ENCODE peak calls at places on chromosomes 12 and 14, in five cellular contexts. One of them, this sample, is unnamed.
A peak's percentile ranks its signal among the peaks of the same experiment; 100 is the strongest.

GRCh38 chr12:65168606-65169310 is 625 bp upstream of the LEMD3 start:
- DNase-seq in HCT116: no peak
- DNase-seq in ovary: peak; percentile 38
- DNase-seq in GM23338: no peak
- DNase-seq in fibroblast of lung: no peak
- DNase-seq in this sample: no peak

GRCh38 chr12:81992461-81992860 is 233.3 kb upstream of the PPFIA2 start:
- DNase-seq in ovary: no peak
- DNase-seq in HCT116: peak; percentile 21
- DNase-seq in GM23338: peak; percentile 56
- DNase-seq in fibroblast of lung: peak; percentile 23
- DNase-seq in this sample: peak; percentile 34

GRCh38 chr12:124416516-124417395 is 121.9 kb downstream of the RFLNA start:
- DNase-seq in HCT116: no peak
- DNase-seq in ovary: no peak
- DNase-seq in GM23338: no peak
- DNase-seq in fibroblast of lung: no peak
- DNase-seq in this sample: no peak

GRCh38 chr14:22375321-22375930 is 213.6 kb downstream of the DAD1 start:
- DNase-seq in ovary: no peak
- DNase-seq in GM23338: peak; percentile 77
- DNase-seq in HCT116: peak; percentile 53
- DNase-seq in fibroblast of lung: peak; percentile 41
- DNase-seq in this sample: no peak

GRCh38 chr14:100737526-100737925 is 10.8 kb downstream of the DLK1 start:
- DNase-seq in GM23338: no peak
- DNase-seq in fibroblast of lung: no peak
- DNase-seq in HCT116: no peak
- DNase-seq in ovary: peak; percentile 15
- DNase-seq in this sample: no peak

GRCh38 chr12:70763666-70764065 is 126.4 kb upstream of the PTPRB start:
- DNase-seq in fibroblast of lung: no peak
- DNase-seq in HCT116: no peak
- DNase-seq in ovary: no peak
- DNase-seq in GM23338: no peak
- DNase-seq in this sample: no peak

GRCh38 chr12:115897718-115898117 is 379.8 kb downstream of the MED13L start:
- DNase-seq in HCT116: no peak
- DNase-seq in fibroblast of lung: peak; percentile 18
- DNase-seq in GM23338: no peak
- DNase-seq in ovary: no peak
- DNase-seq in this sample: no peak

GRCh38 chr12:102740157-102741032 is 176.6 kb downstream of the PAH start:
- DNase-seq in HCT116: peak; percentile 13
- DNase-seq in GM23338: peak; percentile 22
- DNase-seq in ovary: no peak
- DNase-seq in fibroblast of lung: peak; percentile 27
- DNase-seq in this sample: no peak

GRCh38 chr12:97386133-97386581 is 76.4 kb upstream of the RMST start:
- DNase-seq in HCT116: no peak
- DNase-seq in ovary: no peak
- DNase-seq in GM23338: peak; percentile 2
- DNase-seq in fibroblast of lung: peak; percentile 79
- DNase-seq in this sample: no peak

GRCh38 chr12:122947352-122947792 is 18.9 kb downstream of the ABCB9 start:
- DNase-seq in ovary: no peak
- DNase-seq in GM23338: no peak
- DNase-seq in fibroblast of lung: no peak
- DNase-seq in HCT116: no peak
- DNase-seq in this sample: peak; percentile 68

GRCh38 chr12:2387051-2387834 is 334.5 kb downstream of the CACNA1C start:
- DNase-seq in HCT116: no peak
- DNase-seq in ovary: no peak
- DNase-seq in GM23338: no peak
- DNase-seq in fibroblast of lung: peak; percentile 41
- DNase-seq in this sample: no peak

GRCh38 chr12:48037267-48037915 is 33.1 kb upstream of the COL2A1 start:
- DNase-seq in ovary: no peak
- DNase-seq in fibroblast of lung: peak; percentile 60
- DNase-seq in GM23338: peak; percentile 98
- DNase-seq in HCT116: no peak
- DNase-seq in this sample: no peak

GRCh38 chr14:106518054-106518943 is 991.9 kb downstream of the TMEM121 start:
- DNase-seq in GM23338: peak; percentile 1
- DNase-seq in HCT116: no peak
- DNase-seq in ovary: no peak
- DNase-seq in fibroblast of lung: no peak
- DNase-seq in this sample: peak; percentile 38

GRCh38 chr12:96456265-96456974 is 33.0 kb upstream of the CFAP54 start:
- DNase-seq in ovary: no peak
- DNase-seq in HCT116: no peak
- DNase-seq in fibroblast of lung: no peak
- DNase-seq in GM23338: no peak
- DNase-seq in this sample: no peak

GRCh38 chr12:24278832-24279231 is 329.4 kb upstream of the SOX5 start:
- DNase-seq in HCT116: no peak
- DNase-seq in GM23338: no peak
- DNase-seq in fibroblast of lung: no peak
- DNase-seq in ovary: no peak
- DNase-seq in this sample: no peak

GRCh38 chr14:73745571-73746539 is 31.7 kb upstream of the PNMA1 start:
- DNase-seq in HCT116: no peak
- DNase-seq in fibroblast of lung: no peak
- DNase-seq in GM23338: no peak
- DNase-seq in ovary: no peak
- DNase-seq in this sample: no peak

GRCh38 chr14:73742520-73743238 is 28.5 kb upstream of the PNMA1 start:
- DNase-seq in fibroblast of lung: no peak
- DNase-seq in ovary: no peak
- DNase-seq in HCT116: no peak
- DNase-seq in GM23338: no peak
- DNase-seq in this sample: no peak

GRCh38 chr14:73743431-73743931 is 29.3 kb upstream of the PNMA1 start:
- DNase-seq in HCT116: no peak
- DNase-seq in fibroblast of lung: no peak
- DNase-seq in GM23338: no peak
- DNase-seq in ovary: no peak
- DNase-seq in this sample: no peak

GRCh38 chr14:73744874-73745529 is 30.8 kb upstream of the PNMA1 start:
- DNase-seq in ovary: no peak
- DNase-seq in fibroblast of lung: no peak
- DNase-seq in GM23338: no peak
- DNase-seq in HCT116: peak; percentile 57
- DNase-seq in this sample: peak; percentile 71

GRCh38 chr14:73744175-73744867 is 30.1 kb upstream of the PNMA1 start:
- DNase-seq in GM23338: no peak
- DNase-seq in HCT116: no peak
- DNase-seq in fibroblast of lung: no peak
- DNase-seq in ovary: no peak
- DNase-seq in this sample: no peak
- H3K4me1 ChIP-seq in GM23338: peaks cover 38% of the 10 kb centered on the region
- H3K4me1 ChIP-seq in HCT116: peaks cover 69% of the 10 kb centered on the region
- H3K4me1 ChIP-seq in fibroblast of lung: peaks cover 62% of the 10 kb centered on the region
- H3K4me1 ChIP-seq in ovary: peaks cover 68% of the 10 kb centered on the region
- H3K4me1 ChIP-seq in this sample: peaks cover 100% of the 10 kb centered on the region

GRCh38 chr12:42588981-42589464 is 523 bp downstream of the PRICKLE1 start:
- DNase-seq in GM23338: peak; percentile 83
- DNase-seq in HCT116: no peak
- DNase-seq in ovary: peak; percentile 37
- DNase-seq in fibroblast of lung: no peak
- DNase-seq in this sample: no peak
- TF ChIP-seq CTCF in GM23338: peak; percentile 81
- TF ChIP-seq CTCF in HCT116: peak; percentile 72
- TF ChIP-seq CTCF in ovary: no peak
- TF ChIP-seq CTCF in fibroblast of lung: peak; percentile 42
- TF ChIP-seq CTCF in this sample: peak; percentile 26

GRCh38 chr14:88563845-88564244 is 1.0 kb downstream of the ZC3H14 start:
- DNase-seq in ovary: no peak
- DNase-seq in GM23338: peak; percentile 10
- DNase-seq in HCT116: no peak
- DNase-seq in fibroblast of lung: no peak
- DNase-seq in this sample: no peak
- H3K4me3 ChIP-seq in ovary: peak overlapping the region; percentile 83
- H3K4me3 ChIP-seq in GM23338: peak overlapping the region; percentile 72
- H3K4me3 ChIP-seq in HCT116: peak overlapping the region; percentile 92
- H3K4me3 ChIP-seq in fibroblast of lung: peak overlapping the region; percentile 95
- H3K4me3 ChIP-seq in this sample: peak overlapping the region; percentile 90

DNA sequence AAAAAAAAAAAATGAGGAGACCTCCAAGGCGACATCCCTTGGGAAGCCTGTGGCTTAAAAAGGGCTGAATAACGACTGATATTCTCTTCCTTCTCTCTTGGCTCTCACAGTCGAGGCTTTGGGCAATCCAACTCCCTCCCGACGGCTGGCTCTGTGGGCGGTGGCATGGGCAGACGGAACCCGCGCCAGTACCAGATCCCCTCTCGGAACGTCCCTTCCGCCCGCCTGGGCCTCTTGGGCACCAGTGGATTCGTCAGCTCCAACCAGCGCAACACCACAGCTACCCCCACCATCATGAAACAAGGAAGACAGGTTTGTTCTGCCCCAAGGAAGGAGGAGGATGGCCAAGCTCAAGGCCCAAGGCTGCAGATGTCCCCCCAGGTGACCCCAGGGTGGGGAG is 127.8 kb downstream of the GCH1 start:
- DNase-seq in HCT116: no peak
- DNase-seq in GM23338: no peak
- DNase-seq in fibroblast of lung: no peak
- DNase-seq in ovary: no peak
- DNase-seq in this sample: no peak
- H3K4me1 ChIP-seq in HCT116: peaks cover 20% of the 10 kb centered on the region
- H3K4me1 ChIP-seq in GM23338: peaks cover 7% of the 10 kb centered on the region
- H3K4me1 ChIP-seq in fibroblast of lung: peaks cover 48% of the 10 kb centered on the region
- H3K4me1 ChIP-seq in ovary: peaks cover 3% of the 10 kb centered on the region
- H3K4me1 ChIP-seq in this sample: peaks cover 38% of the 10 kb centered on the region

GRCh38 chr14:60514378-60515243 is 5.7 kb downstream of the SIX6 start:
- DNase-seq in GM23338: peak; percentile 75
- DNase-seq in fibroblast of lung: peak; percentile 47
- DNase-seq in ovary: no peak
- DNase-seq in HCT116: no peak
- DNase-seq in this sample: no peak
- TF ChIP-seq CTCF in GM23338: peak; percentile 40
- TF ChIP-seq CTCF in fibroblast of lung: no peak
- TF ChIP-seq CTCF in ovary: no peak
- TF ChIP-seq CTCF in HCT116: no peak
- TF ChIP-seq CTCF in this sample: no peak

DNA sequence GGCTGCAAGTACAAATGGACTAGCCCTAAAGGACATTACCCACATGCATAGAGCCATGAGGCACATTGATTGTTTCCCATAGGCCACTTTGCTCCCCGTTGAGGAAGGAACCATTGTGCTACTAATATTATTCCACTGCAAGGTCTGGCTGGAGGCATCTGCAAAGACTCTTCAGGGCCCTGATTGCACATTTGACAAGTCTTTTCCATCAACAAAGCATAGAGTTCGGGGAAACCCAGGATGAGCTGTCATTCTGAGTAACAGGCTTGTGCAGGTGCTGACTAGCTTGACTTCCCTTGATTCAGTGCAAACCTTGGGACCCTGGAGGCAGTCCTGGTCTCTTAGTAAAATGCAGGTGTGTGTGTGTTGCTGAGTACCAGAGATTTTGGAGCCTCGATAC is 73.8 kb downstream of the SUSD6 start:
- DNase-seq in GM23338: no peak
- DNase-seq in fibroblast of lung: peak; percentile 59
- DNase-seq in ovary: no peak
- DNase-seq in HCT116: no peak
- DNase-seq in this sample: no peak
- H3K4me3 ChIP-seq in GM23338: no peak overlapping the region
- H3K4me3 ChIP-seq in fibroblast of lung: no peak overlapping the region
- H3K4me3 ChIP-seq in ovary: no peak overlapping the region
- H3K4me3 ChIP-seq in HCT116: no peak overlapping the region
- H3K4me3 ChIP-seq in this sample: no peak overlapping the region

GRCh38 chr14:91873476-91874265 is 6.3 kb upstream of the TC2N start:
- DNase-seq in fibroblast of lung: peak; percentile 46
- DNase-seq in HCT116: no peak
- DNase-seq in GM23338: no peak
- DNase-seq in ovary: no peak
- DNase-seq in this sample: peak; percentile 59
- H3K4me1 ChIP-seq in fibroblast of lung: peaks cover 3% of the 10 kb centered on the region
- H3K4me1 ChIP-seq in HCT116: no peaks in the 10 kb centered on the region
- H3K4me1 ChIP-seq in GM23338: peaks cover 10% of the 10 kb centered on the region
- H3K4me1 ChIP-seq in ovary: no peaks in the 10 kb centered on the region
- H3K4me1 ChIP-seq in this sample: peaks cover 74% of the 10 kb centered on the region

GRCh38 chr14:31559939-31560338 is 1.3 kb upstream of the NUBPL start:
- DNase-seq in ovary: no peak
- DNase-seq in fibroblast of lung: no peak
- DNase-seq in GM23338: no peak
- DNase-seq in HCT116: no peak
- DNase-seq in this sample: no peak
- TF ChIP-seq CTCF in ovary: no peak
- TF ChIP-seq CTCF in fibroblast of lung: no peak
- TF ChIP-seq CTCF in GM23338: no peak
- TF ChIP-seq CTCF in HCT116: no peak
- TF ChIP-seq CTCF in this sample: no peak

GRCh38 chr14:85533821-85534271 is 3.9 kb downstream of the FLRT2 start:
- DNase-seq in HCT116: no peak
- DNase-seq in ovary: peak; percentile 30
- DNase-seq in fibroblast of lung: no peak
- DNase-seq in GM23338: peak; percentile 73
- DNase-seq in this sample: no peak

GRCh38 chr14:85534435-85534834 is 4.5 kb downstream of the FLRT2 start:
- DNase-seq in fibroblast of lung: no peak
- DNase-seq in HCT116: no peak
- DNase-seq in ovary: peak; percentile 28
- DNase-seq in GM23338: peak; percentile 45
- DNase-seq in this sample: no peak

GRCh38 chr14:85535916-85536834 is 6.2 kb downstream of the FLRT2 start:
- DNase-seq in GM23338: peak; percentile 50
- DNase-seq in ovary: peak; percentile 54
- DNase-seq in fibroblast of lung: peak; percentile 59
- DNase-seq in HCT116: no peak
- DNase-seq in this sample: no peak

GRCh38 chr14:85535316-85535715 is 5.4 kb downstream of the FLRT2 start:
- DNase-seq in ovary: no peak
- DNase-seq in GM23338: no peak
- DNase-seq in fibroblast of lung: no peak
- DNase-seq in HCT116: no peak
- DNase-seq in this sample: no peak

DNA sequence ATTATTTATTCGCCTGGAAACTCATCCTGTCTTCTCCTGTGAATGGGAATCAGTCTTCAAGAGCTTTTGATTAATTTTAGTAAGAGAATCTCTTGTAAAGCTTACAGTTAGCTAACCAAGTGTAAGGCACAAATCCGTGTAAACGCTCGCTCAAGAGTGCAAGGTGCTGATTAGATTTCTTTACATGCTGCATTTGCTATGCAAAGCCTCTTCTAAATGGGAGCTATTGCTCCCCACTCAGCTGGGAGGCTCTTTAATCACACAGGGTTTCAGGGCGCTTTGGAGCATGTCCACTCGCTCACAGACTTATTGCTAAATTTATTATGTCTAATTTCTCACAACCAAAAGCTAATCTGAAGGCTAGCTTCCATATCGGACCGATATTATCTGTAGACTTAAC is 5.0 kb downstream of the FLRT2 start:
- DNase-seq in GM23338: no peak
- DNase-seq in ovary: no peak
- DNase-seq in HCT116: no peak
- DNase-seq in fibroblast of lung: no peak
- DNase-seq in this sample: no peak
- H3K4me3 ChIP-seq in GM23338: peak overlapping the region; percentile 83
- H3K4me3 ChIP-seq in ovary: peak overlapping the region; percentile 70
- H3K4me3 ChIP-seq in HCT116: no peak overlapping the region
- H3K4me3 ChIP-seq in fibroblast of lung: peak overlapping the region; percentile 67
- H3K4me3 ChIP-seq in this sample: peak overlapping the region; percentile 71

This sample was measured in stomach.